ENCODE peak calls at places on chromosome 6, in six cellular contexts. One of them, this sample, is unnamed.

GRCh38 chr6:160005861-160006540 is 37.1 kb downstream of the IGF2R start:
- ATAC-seq in lung: peak
- ATAC-seq in right cardiac atrium: peak
- ATAC-seq in activated naive CD8-positive, alpha-beta T cell treated with anti-CD3 and anti-CD28 coated beads, Interleukin-2, amount 50 U/mL, for 24 hours: peak
- ATAC-seq in Panc1: no peak
- ATAC-seq in HCT116: no peak
- ATAC-seq in this sample: peak

GRCh38 chr6:100657678-100658330 is 193.1 kb upstream of the SIM1 start:
- ATAC-seq in Panc1: peak
- ATAC-seq in HCT116: no peak
- ATAC-seq in right cardiac atrium: no peak
- ATAC-seq in activated naive CD8-positive, alpha-beta T cell treated with anti-CD3 and anti-CD28 coated beads, Interleukin-2, amount 50 U/mL, for 24 hours: no peak
- ATAC-seq in lung: no peak
- ATAC-seq in this sample: no peak

GRCh38 chr6:72826033-72826432 is 204.2 kb downstream of the KCNQ5 start:
- ATAC-seq in HCT116: no peak
- ATAC-seq in right cardiac atrium: no peak
- ATAC-seq in activated naive CD8-positive, alpha-beta T cell treated with anti-CD3 and anti-CD28 coated beads, Interleukin-2, amount 50 U/mL, for 24 hours: peak
- ATAC-seq in lung: no peak
- ATAC-seq in Panc1: peak
- ATAC-seq in this sample: no peak

GRCh38 chr6:86793649-86794048 is 143.7 kb upstream of the HTR1E start:
- ATAC-seq in lung: no peak
- ATAC-seq in activated naive CD8-positive, alpha-beta T cell treated with anti-CD3 and anti-CD28 coated beads, Interleukin-2, amount 50 U/mL, for 24 hours: no peak
- ATAC-seq in Panc1: no peak
- ATAC-seq in right cardiac atrium: no peak
- ATAC-seq in HCT116: no peak
- ATAC-seq in this sample: no peak

GRCh38 chr6:11021714-11022113 is 22.4 kb downstream of the ELOVL2 start:
- ATAC-seq in activated naive CD8-positive, alpha-beta T cell treated with anti-CD3 and anti-CD28 coated beads, Interleukin-2, amount 50 U/mL, for 24 hours: no peak
- ATAC-seq in lung: no peak
- ATAC-seq in HCT116: no peak
- ATAC-seq in right cardiac atrium: no peak
- ATAC-seq in Panc1: no peak
- ATAC-seq in this sample: no peak

GRCh38 chr6:18371010-18371409 is 16.1 kb upstream of the RNF144B start:
- ATAC-seq in Panc1: no peak
- ATAC-seq in HCT116: no peak
- ATAC-seq in right cardiac atrium: peak
- ATAC-seq in activated naive CD8-positive, alpha-beta T cell treated with anti-CD3 and anti-CD28 coated beads, Interleukin-2, amount 50 U/mL, for 24 hours: no peak
- ATAC-seq in lung: no peak
- ATAC-seq in this sample: no peak

GRCh38 chr6:17673543-17674254 is 33.0 kb downstream of the NUP153 start:
- ATAC-seq in HCT116: no peak
- ATAC-seq in Panc1: no peak
- ATAC-seq in right cardiac atrium: no peak
- ATAC-seq in activated naive CD8-positive, alpha-beta T cell treated with anti-CD3 and anti-CD28 coated beads, Interleukin-2, amount 50 U/mL, for 24 hours: peak
- ATAC-seq in lung: no peak
- ATAC-seq in this sample: no peak

GRCh38 chr6:12635813-12636212 is 80.8 kb upstream of the PHACTR1 start:
- ATAC-seq in right cardiac atrium: peak
- ATAC-seq in activated naive CD8-positive, alpha-beta T cell treated with anti-CD3 and anti-CD28 coated beads, Interleukin-2, amount 50 U/mL, for 24 hours: no peak
- ATAC-seq in lung: no peak
- ATAC-seq in HCT116: no peak
- ATAC-seq in Panc1: no peak
- ATAC-seq in this sample: no peak

GRCh38 chr6:2790588-2790987 is 25.4 kb downstream of the WRNIP1 start:
- ATAC-seq in lung: peak
- ATAC-seq in Panc1: peak
- ATAC-seq in HCT116: peak
- ATAC-seq in activated naive CD8-positive, alpha-beta T cell treated with anti-CD3 and anti-CD28 coated beads, Interleukin-2, amount 50 U/mL, for 24 hours: no peak
- ATAC-seq in right cardiac atrium: peak
- ATAC-seq in this sample: peak

GRCh38 chr6:156875062-156875461 is 97.9 kb downstream of the ARID1B start:
- ATAC-seq in right cardiac atrium: no peak
- ATAC-seq in lung: no peak
- ATAC-seq in activated naive CD8-positive, alpha-beta T cell treated with anti-CD3 and anti-CD28 coated beads, Interleukin-2, amount 50 U/mL, for 24 hours: no peak
- ATAC-seq in HCT116: no peak
- ATAC-seq in Panc1: no peak
- ATAC-seq in this sample: no peak

GRCh38 chr6:139990287-139990686 is 615.8 kb upstream of the CITED2 start:
- ATAC-seq in HCT116: no peak
- ATAC-seq in Panc1: no peak
- ATAC-seq in activated naive CD8-positive, alpha-beta T cell treated with anti-CD3 and anti-CD28 coated beads, Interleukin-2, amount 50 U/mL, for 24 hours: no peak
- ATAC-seq in lung: no peak
- ATAC-seq in right cardiac atrium: peak
- ATAC-seq in this sample: peak

GRCh38 chr6:151372164-151372563 is 19.2 kb downstream of the ZBTB2 start:
- ATAC-seq in right cardiac atrium: no peak
- ATAC-seq in activated naive CD8-positive, alpha-beta T cell treated with anti-CD3 and anti-CD28 coated beads, Interleukin-2, amount 50 U/mL, for 24 hours: peak
- ATAC-seq in Panc1: no peak
- ATAC-seq in lung: no peak
- ATAC-seq in HCT116: no peak
- ATAC-seq in this sample: no peak

GRCh38 chr6:80269331-80269730 is 162.9 kb downstream of the BCKDHB start:
- ATAC-seq in activated naive CD8-positive, alpha-beta T cell treated with anti-CD3 and anti-CD28 coated beads, Interleukin-2, amount 50 U/mL, for 24 hours: no peak
- ATAC-seq in Panc1: no peak
- ATAC-seq in right cardiac atrium: no peak
- ATAC-seq in HCT116: no peak
- ATAC-seq in lung: no peak
- ATAC-seq in this sample: no peak

GRCh38 chr6:149014631-149015171 is 267.9 kb downstream of the UST start:
- ATAC-seq in HCT116: no peak
- ATAC-seq in right cardiac atrium: no peak
- ATAC-seq in Panc1: peak
- ATAC-seq in activated naive CD8-positive, alpha-beta T cell treated with anti-CD3 and anti-CD28 coated beads, Interleukin-2, amount 50 U/mL, for 24 hours: no peak
- ATAC-seq in lung: no peak
- ATAC-seq in this sample: no peak

This sample was measured in gastroesophageal sphincter.